ENCODE peak calls at places on chromosomes 6 and 20, in ten cellular contexts. One of them, this sample, is unnamed.
A peak's percentile ranks its signal among the peaks of the same experiment; 100 is the strongest.

GRCh38 chr6:124490123-124490522 is 472.1 kb upstream of the RNF217 start:
- DNase-seq in foreskin fibroblast: no peak
- DNase-seq in cardiac muscle cell: no peak
- DNase-seq in epithelial cell of esophagus: peak; percentile 7
- DNase-seq in choroid plexus epithelial cell: peak; percentile 74
- DNase-seq in activated B cell treated with CpG ODN at 0.5 μM for 24 hours: no peak
- DNase-seq in fibroblast of pulmonary artery: no peak
- DNase-seq in GM10248: no peak
- DNase-seq in pancreas: no peak
- DNase-seq in GM12865: no peak
- DNase-seq in this sample: no peak

GRCh38 chr6:75155586-75155985 is 50.3 kb downstream of the COL12A1 start:
- DNase-seq in foreskin fibroblast: no peak
- DNase-seq in cardiac muscle cell: no peak
- DNase-seq in epithelial cell of esophagus: no peak
- DNase-seq in choroid plexus epithelial cell: peak; percentile 82
- DNase-seq in activated B cell treated with CpG ODN at 0.5 μM for 24 hours: no peak
- DNase-seq in fibroblast of pulmonary artery: no peak
- DNase-seq in GM10248: no peak
- DNase-seq in pancreas: no peak
- DNase-seq in GM12865: no peak
- DNase-seq in this sample: no peak

GRCh38 chr6:44201638-44202303 is 15.0 kb upstream of the MYMX start:
- DNase-seq in foreskin fibroblast: no peak
- DNase-seq in cardiac muscle cell: no peak
- DNase-seq in epithelial cell of esophagus: peak; percentile 88
- DNase-seq in choroid plexus epithelial cell: no peak
- DNase-seq in activated B cell treated with CpG ODN at 0.5 μM for 24 hours: no peak
- DNase-seq in fibroblast of pulmonary artery: no peak
- DNase-seq in GM10248: no peak
- DNase-seq in pancreas: no peak
- DNase-seq in GM12865: no peak
- DNase-seq in this sample: no peak

GRCh38 chr6:45466686-45467085 is 89.0 kb upstream of the SUPT3H start:
- DNase-seq in foreskin fibroblast: no peak
- DNase-seq in cardiac muscle cell: no peak
- DNase-seq in epithelial cell of esophagus: no peak
- DNase-seq in choroid plexus epithelial cell: no peak
- DNase-seq in activated B cell treated with CpG ODN at 0.5 μM for 24 hours: no peak
- DNase-seq in fibroblast of pulmonary artery: no peak
- DNase-seq in GM10248: no peak
- DNase-seq in pancreas: no peak
- DNase-seq in GM12865: no peak
- DNase-seq in this sample: no peak

GRCh38 chr6:6730831-6731230 is 142.3 kb downstream of the LY86 start:
- DNase-seq in foreskin fibroblast: peak; percentile 94
- DNase-seq in cardiac muscle cell: no peak
- DNase-seq in epithelial cell of esophagus: peak; percentile 87
- DNase-seq in choroid plexus epithelial cell: peak; percentile 87
- DNase-seq in activated B cell treated with CpG ODN at 0.5 μM for 24 hours: no peak
- DNase-seq in fibroblast of pulmonary artery: peak; percentile 89
- DNase-seq in GM10248: no peak
- DNase-seq in pancreas: no peak
- DNase-seq in GM12865: no peak
- DNase-seq in this sample: peak; percentile 34

GRCh38 chr6:81752084-81752968 is at the start of gene TENT5A:
- DNase-seq in foreskin fibroblast: peak; percentile 92
- DNase-seq in cardiac muscle cell: peak; percentile 94
- DNase-seq in epithelial cell of esophagus: peak; percentile 97
- DNase-seq in choroid plexus epithelial cell: peak; percentile 95
- DNase-seq in activated B cell treated with CpG ODN at 0.5 μM for 24 hours: peak; percentile 82
- DNase-seq in fibroblast of pulmonary artery: peak; percentile 90
- DNase-seq in GM10248: peak; percentile 85
- DNase-seq in pancreas: peak; percentile 93
- DNase-seq in GM12865: peak; percentile 93
- DNase-seq in this sample: peak; percentile 88

GRCh38 chr20:64224344-64225165 is 31.0 kb upstream of the PCMTD2 start:
- DNase-seq in foreskin fibroblast: peak; percentile 88
- DNase-seq in cardiac muscle cell: no peak
- DNase-seq in epithelial cell of esophagus: peak; percentile 87
- DNase-seq in choroid plexus epithelial cell: peak; percentile 93
- DNase-seq in activated B cell treated with CpG ODN at 0.5 μM for 24 hours: no peak
- DNase-seq in fibroblast of pulmonary artery: peak; percentile 81
- DNase-seq in GM10248: no peak
- DNase-seq in pancreas: no peak
- DNase-seq in GM12865: no peak
- DNase-seq in this sample: peak; percentile 22

GRCh38 chr6:21593927-21594421 is 423 bp downstream of the SOX4 start:
- DNase-seq in foreskin fibroblast: peak; percentile 51
- DNase-seq in cardiac muscle cell: peak; percentile 68
- DNase-seq in epithelial cell of esophagus: peak; percentile 58
- DNase-seq in choroid plexus epithelial cell: peak; percentile 86
- DNase-seq in activated B cell treated with CpG ODN at 0.5 μM for 24 hours: no peak
- DNase-seq in fibroblast of pulmonary artery: peak; percentile 74
- DNase-seq in GM10248: no peak
- DNase-seq in pancreas: peak; percentile 34
- DNase-seq in GM12865: peak; percentile 69
- DNase-seq in this sample: peak; percentile 24

GRCh38 chr6:83849610-83850009 is 3.5 kb upstream of the RIPPLY2 start:
- DNase-seq in foreskin fibroblast: no peak
- DNase-seq in cardiac muscle cell: no peak
- DNase-seq in epithelial cell of esophagus: no peak
- DNase-seq in choroid plexus epithelial cell: no peak
- DNase-seq in activated B cell treated with CpG ODN at 0.5 μM for 24 hours: no peak
- DNase-seq in fibroblast of pulmonary artery: no peak
- DNase-seq in GM10248: no peak
- DNase-seq in pancreas: no peak
- DNase-seq in GM12865: no peak
- DNase-seq in this sample: no peak

GRCh38 chr6:117448732-117449131 is 23.0 kb upstream of the ROS1 start:
- DNase-seq in foreskin fibroblast: peak; percentile 88
- DNase-seq in cardiac muscle cell: no peak
- DNase-seq in epithelial cell of esophagus: peak; percentile 94
- DNase-seq in choroid plexus epithelial cell: peak; percentile 95
- DNase-seq in activated B cell treated with CpG ODN at 0.5 μM for 24 hours: no peak
- DNase-seq in fibroblast of pulmonary artery: peak; percentile 95
- DNase-seq in GM10248: no peak
- DNase-seq in pancreas: no peak
- DNase-seq in GM12865: no peak
- DNase-seq in this sample: no peak

GRCh38 chr6:140436023-140436811 is 1061.8 kb upstream of the CITED2 start:
- DNase-seq in foreskin fibroblast: peak; percentile 56
- DNase-seq in cardiac muscle cell: peak; percentile 79
- DNase-seq in epithelial cell of esophagus: peak; percentile 48
- DNase-seq in choroid plexus epithelial cell: peak; percentile 98
- DNase-seq in activated B cell treated with CpG ODN at 0.5 μM for 24 hours: no peak
- DNase-seq in fibroblast of pulmonary artery: peak; percentile 73
- DNase-seq in GM10248: no peak
- DNase-seq in pancreas: no peak
- DNase-seq in GM12865: no peak
- DNase-seq in this sample: no peak

GRCh38 chr20:10524034-10524476 is 89.0 kb downstream of the SLX4IP start:
- DNase-seq in foreskin fibroblast: no peak
- DNase-seq in cardiac muscle cell: peak; percentile 8
- DNase-seq in epithelial cell of esophagus: no peak
- DNase-seq in choroid plexus epithelial cell: peak; percentile 89
- DNase-seq in activated B cell treated with CpG ODN at 0.5 μM for 24 hours: no peak
- DNase-seq in fibroblast of pulmonary artery: peak; percentile 67
- DNase-seq in GM10248: no peak
- DNase-seq in pancreas: peak; percentile 31
- DNase-seq in GM12865: no peak
- DNase-seq in this sample: no peak

GRCh38 chr6:154894903-154895302 is 100.2 kb upstream of the TIAM2 start:
- DNase-seq in foreskin fibroblast: no peak
- DNase-seq in cardiac muscle cell: no peak
- DNase-seq in epithelial cell of esophagus: no peak
- DNase-seq in choroid plexus epithelial cell: no peak
- DNase-seq in activated B cell treated with CpG ODN at 0.5 μM for 24 hours: no peak
- DNase-seq in fibroblast of pulmonary artery: no peak
- DNase-seq in GM10248: no peak
- DNase-seq in pancreas: no peak
- DNase-seq in GM12865: no peak
- DNase-seq in this sample: no peak

GRCh38 chr20:63072231-63072791 is 65.5 kb upstream of the BHLHE23 start:
- DNase-seq in foreskin fibroblast: no peak
- DNase-seq in cardiac muscle cell: no peak
- DNase-seq in epithelial cell of esophagus: no peak
- DNase-seq in choroid plexus epithelial cell: no peak
- DNase-seq in activated B cell treated with CpG ODN at 0.5 μM for 24 hours: no peak
- DNase-seq in fibroblast of pulmonary artery: no peak
- DNase-seq in GM10248: no peak
- DNase-seq in pancreas: peak; percentile 12
- DNase-seq in GM12865: no peak
- DNase-seq in this sample: no peak

GRCh38 chr20:49612127-49612738 is 44.3 kb upstream of the PTGIS start:
- DNase-seq in foreskin fibroblast: no peak
- DNase-seq in cardiac muscle cell: no peak
- DNase-seq in epithelial cell of esophagus: no peak
- DNase-seq in choroid plexus epithelial cell: no peak
- DNase-seq in activated B cell treated with CpG ODN at 0.5 μM for 24 hours: no peak
- DNase-seq in fibroblast of pulmonary artery: no peak
- DNase-seq in GM10248: no peak
- DNase-seq in pancreas: peak; percentile 48
- DNase-seq in GM12865: no peak
- DNase-seq in this sample: no peak

GRCh38 chr6:33279971-33280511 is 3.1 kb downstream of the B3GALT4 start:
- DNase-seq in foreskin fibroblast: peak; percentile 44
- DNase-seq in cardiac muscle cell: peak; percentile 69
- DNase-seq in epithelial cell of esophagus: peak; percentile 77
- DNase-seq in choroid plexus epithelial cell: peak; percentile 69
- DNase-seq in activated B cell treated with CpG ODN at 0.5 μM for 24 hours: no peak
- DNase-seq in fibroblast of pulmonary artery: peak; percentile 65
- DNase-seq in GM10248: no peak
- DNase-seq in pancreas: peak; percentile 24
- DNase-seq in GM12865: peak; percentile 45
- DNase-seq in this sample: no peak

GRCh38 chr6:159874475-159874874 is 16.3 kb upstream of the MAS1 start:
- DNase-seq in foreskin fibroblast: peak; percentile 37
- DNase-seq in cardiac muscle cell: no peak
- DNase-seq in epithelial cell of esophagus: no peak
- DNase-seq in choroid plexus epithelial cell: peak; percentile 30
- DNase-seq in activated B cell treated with CpG ODN at 0.5 μM for 24 hours: no peak
- DNase-seq in fibroblast of pulmonary artery: peak; percentile 69
- DNase-seq in GM10248: no peak
- DNase-seq in pancreas: no peak
- DNase-seq in GM12865: no peak
- DNase-seq in this sample: no peak

GRCh38 chr20:63741676-63742380 is 2.3 kb downstream of the SLC2A4RG start:
- DNase-seq in foreskin fibroblast: no peak
- DNase-seq in cardiac muscle cell: no peak
- DNase-seq in epithelial cell of esophagus: no peak
- DNase-seq in choroid plexus epithelial cell: no peak
- DNase-seq in activated B cell treated with CpG ODN at 0.5 μM for 24 hours: no peak
- DNase-seq in fibroblast of pulmonary artery: no peak
- DNase-seq in GM10248: peak; percentile 13
- DNase-seq in pancreas: peak; percentile 55
- DNase-seq in GM12865: no peak
- DNase-seq in this sample: no peak

GRCh38 chr6:52574709-52575489 is 2.0 kb downstream of the TRAM2 start:
- DNase-seq in foreskin fibroblast: peak; percentile 58
- DNase-seq in cardiac muscle cell: no peak
- DNase-seq in epithelial cell of esophagus: no peak
- DNase-seq in choroid plexus epithelial cell: peak; percentile 61
- DNase-seq in activated B cell treated with CpG ODN at 0.5 μM for 24 hours: no peak
- DNase-seq in fibroblast of pulmonary artery: peak; percentile 36
- DNase-seq in GM10248: peak; percentile 68
- DNase-seq in pancreas: no peak
- DNase-seq in GM12865: peak; percentile 79
- DNase-seq in this sample: peak; percentile 77

GRCh38 chr6:167090171-167090570 is 32.7 kb upstream of the CCR6 start:
- DNase-seq in foreskin fibroblast: no peak
- DNase-seq in cardiac muscle cell: no peak
- DNase-seq in epithelial cell of esophagus: no peak
- DNase-seq in choroid plexus epithelial cell: no peak
- DNase-seq in activated B cell treated with CpG ODN at 0.5 μM for 24 hours: no peak
- DNase-seq in fibroblast of pulmonary artery: no peak
- DNase-seq in GM10248: no peak
- DNase-seq in pancreas: no peak
- DNase-seq in GM12865: no peak
- DNase-seq in this sample: no peak
- TF ChIP-seq CTCF in foreskin fibroblast: no peak
- TF ChIP-seq CTCF in cardiac muscle cell: no peak
- TF ChIP-seq CTCF in epithelial cell of esophagus: no peak
- TF ChIP-seq CTCF in choroid plexus epithelial cell: no peak
- TF ChIP-seq CTCF in activated B cell treated with CpG ODN at 0.5 μM for 24 hours: no peak
- TF ChIP-seq CTCF in fibroblast of pulmonary artery: no peak
- TF ChIP-seq CTCF in GM10248: no peak
- TF ChIP-seq CTCF in pancreas: no peak
- TF ChIP-seq CTCF in GM12865: no peak
- TF ChIP-seq CTCF in this sample: no peak

DNA sequence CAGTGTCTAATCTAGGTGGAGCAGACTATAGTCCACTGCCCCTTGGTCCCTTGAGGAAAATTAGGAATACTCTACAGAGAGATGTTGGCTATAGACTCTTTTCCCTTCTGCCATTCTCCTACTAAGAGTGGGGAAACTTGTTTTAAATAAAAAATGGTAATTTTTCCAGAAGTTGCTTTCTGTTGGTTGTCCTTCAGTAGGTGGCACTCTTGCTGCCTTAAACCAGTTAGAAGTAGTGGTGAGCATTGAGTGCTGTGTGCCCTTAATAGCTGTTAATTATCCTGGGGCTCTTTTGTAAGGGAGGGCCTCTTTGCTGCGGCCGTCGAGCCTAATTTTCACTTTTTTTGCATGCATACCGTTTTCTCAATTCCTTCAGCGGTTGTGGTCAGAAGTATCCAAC is 2.8 kb downstream of the CMTR1 start:
- DNase-seq in foreskin fibroblast: no peak
- DNase-seq in cardiac muscle cell: no peak
- DNase-seq in epithelial cell of esophagus: no peak
- DNase-seq in choroid plexus epithelial cell: peak; percentile 23
- DNase-seq in activated B cell treated with CpG ODN at 0.5 μM for 24 hours: no peak
- DNase-seq in fibroblast of pulmonary artery: no peak
- DNase-seq in GM10248: no peak
- DNase-seq in pancreas: no peak
- DNase-seq in GM12865: no peak
- DNase-seq in this sample: no peak
- TF ChIP-seq CTCF in foreskin fibroblast: peak; percentile 3
- TF ChIP-seq CTCF in cardiac muscle cell: no peak
- TF ChIP-seq CTCF in epithelial cell of esophagus: no peak
- TF ChIP-seq CTCF in choroid plexus epithelial cell: no peak
- TF ChIP-seq CTCF in activated B cell treated with CpG ODN at 0.5 μM for 24 hours: no peak
- TF ChIP-seq CTCF in fibroblast of pulmonary artery: no peak
- TF ChIP-seq CTCF in GM10248: peak; percentile 16
- TF ChIP-seq CTCF in pancreas: no peak
- TF ChIP-seq CTCF in GM12865: no peak
- TF ChIP-seq CTCF in this sample: no peak

GRCh38 chr20:61350500-61351250 is 98.6 kb downstream of the CDH4 start:
- DNase-seq in foreskin fibroblast: no peak
- DNase-seq in cardiac muscle cell: no peak
- DNase-seq in epithelial cell of esophagus: no peak
- DNase-seq in choroid plexus epithelial cell: no peak
- DNase-seq in activated B cell treated with CpG ODN at 0.5 μM for 24 hours: no peak
- DNase-seq in fibroblast of pulmonary artery: no peak
- DNase-seq in GM10248: no peak
- DNase-seq in pancreas: no peak
- DNase-seq in GM12865: no peak
- DNase-seq in this sample: no peak
- TF ChIP-seq CTCF in foreskin fibroblast: no peak
- TF ChIP-seq CTCF in cardiac muscle cell: no peak
- TF ChIP-seq CTCF in epithelial cell of esophagus: no peak
- TF ChIP-seq CTCF in choroid plexus epithelial cell: peak; percentile 19
- TF ChIP-seq CTCF in activated B cell treated with CpG ODN at 0.5 μM for 24 hours: no peak
- TF ChIP-seq CTCF in fibroblast of pulmonary artery: no peak
- TF ChIP-seq CTCF in GM10248: no peak
- TF ChIP-seq CTCF in pancreas: no peak
- TF ChIP-seq CTCF in GM12865: no peak
- TF ChIP-seq CTCF in this sample: no peak

GRCh38 chr20:23165307-23165750 is 79.2 kb upstream of the CD93 start:
- DNase-seq in foreskin fibroblast: no peak
- DNase-seq in cardiac muscle cell: peak; percentile 38
- DNase-seq in epithelial cell of esophagus: no peak
- DNase-seq in choroid plexus epithelial cell: no peak
- DNase-seq in activated B cell treated with CpG ODN at 0.5 μM for 24 hours: no peak
- DNase-seq in fibroblast of pulmonary artery: no peak
- DNase-seq in GM10248: no peak
- DNase-seq in pancreas: no peak
- DNase-seq in GM12865: no peak
- DNase-seq in this sample: no peak
- TF ChIP-seq CTCF in foreskin fibroblast: no peak
- TF ChIP-seq CTCF in cardiac muscle cell: peak; percentile 10
- TF ChIP-seq CTCF in epithelial cell of esophagus: no peak
- TF ChIP-seq CTCF in choroid plexus epithelial cell: peak; percentile 28
- TF ChIP-seq CTCF in activated B cell treated with CpG ODN at 0.5 μM for 24 hours: no peak
- TF ChIP-seq CTCF in fibroblast of pulmonary artery: no peak
- TF ChIP-seq CTCF in GM10248: peak; percentile 22
- TF ChIP-seq CTCF in pancreas: no peak
- TF ChIP-seq CTCF in GM12865: no peak
- TF ChIP-seq CTCF in this sample: no peak